ENCODE peak calls at places on chromosomes 2 and 18, in seven cellular contexts. X, Y, E, F, A, Z and N are unnamed samples.

GRCh38 chr2:955829-956731 is 5.4 kb downstream of the SNTG2 start:
- DNase-seq in F (no peak), X (no peak), A (no peak), E (no peak), Z (no peak), Y (no peak), N (no peak)

GRCh38 chr2:129015886-129016285 is 697.2 kb upstream of the HS6ST1 start:
- DNase-seq in Y (no peak), Z (no peak), A (no peak), E (no peak), X (no peak), F (no peak), N (no peak)

GRCh38 chr2:54619660-54620231 is 103.7 kb upstream of the EML6 start:
- DNase-seq in A (no peak), Y (no peak), E (no peak), Z (no peak), F (no peak), X (no peak), N (no peak)

GRCh38 chr2:71714601-71715240 is 261.4 kb downstream of the DYSF start:
- DNase-seq in Z (no peak), E (no peak), F (no peak), Y (no peak), A (no peak), X (no peak), N (no peak)

GRCh38 chr2:235614900-235615712 is 121.3 kb downstream of the AGAP1 start:
- DNase-seq in A (peak; percentile 97), E (peak; percentile 68), F (no peak), Z (no peak), Y (no peak), X (no peak), N (no peak)

GRCh38 chr18:9851511-9851910 is 34.3 kb upstream of the TXNDC2 start:
- DNase-seq in E (no peak), F (no peak), A (peak; percentile 48), Z (no peak), X (no peak), Y (no peak), N (no peak)

GRCh38 chr2:60484080-60484737 is 69.2 kb downstream of the BCL11A start:
- DNase-seq in Y (no peak), A (peak; percentile 56), E (no peak), F (no peak), Z (no peak), X (no peak), N (no peak)

GRCh38 chr2:120552800-120553471 is 182.7 kb upstream of the GLI2 start:
- DNase-seq in Y (no peak), Z (no peak), E (peak; percentile 77), X (peak; percentile 17), F (peak; percentile 76), A (peak; percentile 93), N (peak; percentile 96)

GRCh38 chr2:96241901-96242611 is 23.7 kb downstream of the TMEM127 start:
- DNase-seq in X (peak; percentile 47), Z (peak; percentile 12), Y (peak; percentile 34), E (peak; percentile 26), F (no peak), A (peak; percentile 86), N (no peak)

GRCh38 chr2:105329561-105330495 is at the start of gene TGFBRAP1:
- DNase-seq in A (peak; percentile 60), X (peak; percentile 34), Z (peak; percentile 45), E (peak; percentile 22), F (peak; percentile 38), Y (peak; percentile 45), N (peak; percentile 47)

GRCh38 chr2:240455719-240456606 is 20.5 kb downstream of the GPC1 start:
- DNase-seq in A (no peak), Y (no peak), X (no peak), Z (no peak), F (no peak), E (no peak), N (peak; percentile 76)

GRCh38 chr2:50952596-50952995 is 79.3 kb downstream of the NRXN1 start:
- DNase-seq in F (no peak), Y (no peak), Z (no peak), E (no peak), X (no peak), A (peak; percentile 29), N (no peak)

GRCh38 chr18:78713064-78713463 is 266.6 kb upstream of the SALL3 start:
- DNase-seq in E (no peak), X (no peak), F (no peak), A (no peak), Z (no peak), Y (no peak), N (peak; percentile 14)

GRCh38 chr2:86476092-86476491 is 34.9 kb downstream of the KDM3A start:
- DNase-seq in X (no peak), A (peak; percentile 64), F (no peak), E (no peak), Z (no peak), Y (no peak), N (no peak)

GRCh38 chr2:54670485-54671009 is 52.9 kb upstream of the EML6 start:
- DNase-seq in Y (no peak), E (no peak), F (no peak), A (no peak), X (no peak), Z (no peak), N (no peak)

GRCh38 chr18:48997985-48998831 is 47.4 kb upstream of the SMAD7 start:
- DNase-seq in A (peak; percentile 90), E (peak; percentile 52), Y (no peak), Z (no peak), X (no peak), F (no peak), N (no peak)

GRCh38 chr18:46899274-46899948 is 17.9 kb downstream of the PIAS2 start:
- DNase-seq in E (no peak), F (no peak), A (no peak), X (no peak), Z (no peak), Y (no peak), N (no peak)

GRCh38 chr2:240604291-240604938 is 17.9 kb downstream of the CAPN10 start:
- DNase-seq in X (no peak), A (peak; percentile 72), E (peak; percentile 53), Z (no peak), F (peak; percentile 59), Y (no peak), N (peak; percentile 55)

GRCh38 chr2:24409700-24410556 is 49.6 kb upstream of the ITSN2 start:
- DNase-seq in E (peak; percentile 52), X (no peak), Y (peak; percentile 17), F (peak; percentile 68), Z (no peak), A (peak; percentile 84), N (peak; percentile 56)

GRCh38 chr18:12086249-12086648 is 7.4 kb upstream of the ANKRD62 start:
- DNase-seq in F (peak; percentile 76), Z (no peak), E (no peak), X (no peak), A (no peak), Y (no peak), N (no peak)

GRCh38 chr2:29114514-29114840 is 738 bp upstream of the CLIP4 start:
- DNase-seq in F (no peak), Y (no peak), A (peak; percentile 18), Z (no peak), E (no peak), X (no peak), N (no peak)

GRCh38 chr2:239858179-239858578 is 167.0 kb downstream of the NDUFA10 start:
- DNase-seq in Y (no peak), E (no peak), A (peak; percentile 8), Z (no peak), X (no peak), F (no peak), N (no peak)

GRCh38 chr18:12417687-12418086 is 10.0 kb downstream of the PRELID3A start:
- DNase-seq in F (no peak), X (no peak), Z (no peak), Y (no peak), E (no peak), A (no peak), N (no peak)

GRCh38 chr2:102000813-102001766 is 9.3 kb downstream of the IL1R2 start:
- DNase-seq in Y (no peak), A (no peak), Z (no peak), E (no peak), X (no peak), F (no peak), N (no peak)

GRCh38 chr2:191604154-191604553 is 73.8 kb upstream of the NABP1 start:
- DNase-seq in X (no peak), Z (no peak), E (no peak), F (no peak), Y (no peak), A (no peak), N (no peak)

GRCh38 chr18:60147326-60147725 is 225.2 kb downstream of the MC4R start:
- DNase-seq in E (no peak), Y (no peak), F (no peak), X (no peak), A (no peak), Z (no peak), N (no peak)